ENCODE peak calls at places on chromosome X, in nine cellular contexts. W is GM23338, D is Panc1, U is HepG2, H is HCT116, L is K562, M is GM12878, I is A549, X is HL-60. B is an unnamed sample.

GRCh38 chrX:112058766-112059165 is 23.8 kb downstream of the TRPC5 start:
- DNase-seq in W (no peak), D (no peak), U (no peak), H (no peak), L (no peak), M (no peak), I (no peak), X (no peak), B (no peak)

GRCh38 chrX:116317409-116317808 is 119.0 kb upstream of the SLC6A14 start:
- DNase-seq in W (peak; percentile 1), D (no peak), U (no peak), H (no peak), L (no peak), M (no peak), I (no peak), X (no peak), B (no peak)

GRCh38 chrX:46628406-46629371 is 55.1 kb downstream of the CHST7 start:
- DNase-seq in W (no peak), D (no peak), U (no peak), H (no peak), L (no peak), M (peak; percentile 91), I (no peak), X (peak; percentile 72), B (no peak)

GRCh38 chrX:40174594-40175415 is 77.0 kb upstream of the BCOR start:
- DNase-seq in W (peak; percentile 56), D (no peak), U (peak; percentile 22), H (no peak), L (no peak), M (no peak), I (no peak), X (peak; percentile 36), B (peak; percentile 70)

GRCh38 chrX:102767287-102767686 is 46.7 kb downstream of the GPRASP3 start:
- DNase-seq in W (no peak), D (no peak), U (no peak), H (no peak), L (no peak), M (no peak), I (no peak), X (no peak), B (no peak)

GRCh38 chrX:41377624-41378023 is 43.7 kb downstream of the DDX3X start:
- DNase-seq in W (no peak), D (no peak), U (no peak), H (no peak), L (no peak), M (no peak), I (no peak), X (no peak), B (no peak)

GRCh38 chrX:24259544-24260240 is 54.2 kb downstream of the SUPT20HL2 start:
- DNase-seq in W (peak; percentile 69), D (no peak), U (peak; percentile 56), H (peak; percentile 50), L (peak; percentile 38), M (no peak), I (peak; percentile 43), X (peak; percentile 62), B (peak; percentile 49)

GRCh38 chrX:68462653-68463052 is 29.4 kb upstream of the OPHN1 start:
- DNase-seq in W (peak; percentile 60), D (peak; percentile 27), U (no peak), H (peak; percentile 7), L (no peak), M (no peak), I (no peak), X (peak; percentile 19), B (no peak)

GRCh38 chrX:129695535-129695934 is 40.8 kb upstream of the APLN start:
- DNase-seq in W (no peak), D (no peak), U (no peak), H (no peak), L (no peak), M (no peak), I (no peak), X (no peak), B (no peak)

GRCh38 chrX:45715787-45716186 is 515.1 kb upstream of the DIPK2B start:
- DNase-seq in W (no peak), D (no peak), U (no peak), H (no peak), L (no peak), M (no peak), I (no peak), X (no peak), B (no peak)

GRCh38 chrX:47643926-47644325 is 6.4 kb downstream of the ELK1 start:
- DNase-seq in W (no peak), D (no peak), U (no peak), H (no peak), L (no peak), M (no peak), I (no peak), X (peak; percentile 24), B (no peak)

GRCh38 chrX:79182616-79183015 is 38.1 kb downstream of the GPR174 start:
- DNase-seq in W (no peak), D (no peak), U (no peak), H (no peak), L (no peak), M (peak; percentile 84), I (no peak), X (no peak), B (no peak)

GRCh38 chrX:39017062-39017461 is 215.8 kb downstream of the MID1IP1 start:
- DNase-seq in W (no peak), D (no peak), U (peak; percentile 3), H (no peak), L (no peak), M (no peak), I (no peak), X (no peak), B (no peak)

GRCh38 chrX:65668362-65669310 is 1.2 kb downstream of the MSN start:
- DNase-seq in W (peak; percentile 41), D (no peak), U (no peak), H (peak; percentile 29), L (peak; percentile 75), M (peak; percentile 31), I (peak; percentile 23), X (peak; percentile 82), B (peak; percentile 27)

GRCh38 chrX:51876441-51876840 is 17.0 kb upstream of the MAGED1 start:
- DNase-seq in W (no peak), D (no peak), U (no peak), H (no peak), L (no peak), M (no peak), I (no peak), X (no peak), B (no peak)

GRCh38 chrX:144791298-144791697 is 456.0 kb upstream of the SPANXN1 start:
- DNase-seq in W (no peak), D (no peak), U (no peak), H (no peak), L (no peak), M (no peak), I (no peak), X (no peak), B (no peak)

GRCh38 chrX:19630776-19631707 is 115.7 kb upstream of the MAP3K15 start:
- DNase-seq in W (peak; percentile 19), D (no peak), U (no peak), H (no peak), L (no peak), M (no peak), I (no peak), X (no peak), B (no peak)

DNA sequence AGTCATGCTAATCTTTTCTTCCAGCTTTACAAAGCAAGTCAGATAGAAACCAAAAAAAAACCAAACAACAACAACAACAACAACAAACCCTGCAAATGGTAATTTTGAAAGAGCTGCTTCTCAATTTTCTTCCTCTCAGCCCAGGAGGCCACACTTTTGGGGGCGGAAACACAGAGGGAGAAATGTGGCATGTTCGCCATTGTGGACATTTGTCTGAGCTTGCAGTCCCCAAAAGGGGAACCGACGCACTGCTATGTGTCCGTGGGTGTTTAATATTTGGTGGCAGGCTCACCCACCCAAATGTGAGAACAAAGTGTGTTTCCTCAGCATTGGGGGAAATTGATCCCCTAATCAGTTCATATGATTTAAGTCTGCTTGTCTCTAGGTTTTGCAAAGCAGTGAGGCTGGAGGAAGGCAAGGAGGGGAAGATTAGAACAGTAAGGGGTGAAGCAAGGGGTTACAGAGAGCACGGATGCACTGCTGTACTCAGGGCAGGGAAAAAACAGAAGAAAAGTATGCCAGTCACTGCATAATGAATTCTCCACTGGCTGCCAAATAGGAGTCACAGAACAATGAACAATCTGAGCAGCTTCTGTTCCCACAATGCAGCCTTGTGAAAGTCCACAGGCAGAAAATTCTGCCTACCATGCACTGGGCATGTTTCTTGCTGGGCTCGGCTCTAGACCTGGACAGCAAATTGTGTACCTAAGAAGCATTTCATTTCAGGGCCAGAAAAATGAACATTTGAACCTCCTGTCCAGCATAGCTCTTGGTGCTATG is 74.7 kb upstream of the GPM6B start:
- DNase-seq in W (no peak), D (no peak), U (no peak), H (no peak), L (no peak), M (no peak), I (no peak), X (no peak), B (no peak)
- TF ChIP-seq REST in W (no peak), D (no peak), U (no peak), H (no peak), L (no peak), M (no peak), I (no peak), X (no peak), B (no peak)

DNA sequence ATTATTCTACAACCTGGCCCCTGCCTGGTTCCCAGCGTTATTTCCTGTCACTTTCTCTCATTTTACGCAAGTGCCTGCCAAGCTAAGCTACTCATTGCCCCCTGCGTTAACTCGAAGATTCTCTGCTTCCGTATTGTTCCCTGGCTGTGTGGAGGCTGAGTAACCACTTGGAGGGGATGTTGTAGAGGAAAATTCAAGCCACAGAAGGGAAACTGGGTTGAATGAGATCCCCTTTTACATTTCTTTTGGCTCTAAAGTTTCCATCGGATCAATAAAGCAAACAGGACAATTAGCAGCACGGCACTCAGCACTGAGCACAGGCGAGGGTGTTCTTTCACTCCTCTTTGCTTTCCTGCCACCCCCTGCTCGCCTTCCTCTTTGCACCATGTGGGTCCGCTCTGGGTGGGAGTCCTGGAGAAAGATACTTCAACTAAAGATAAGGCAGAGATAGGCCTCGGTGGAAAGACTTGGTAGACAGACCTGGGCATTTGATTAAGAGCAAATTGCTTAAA is 4.2 kb upstream of the TMSB4X start:
- DNase-seq in W (peak; percentile 70), D (no peak), U (peak; percentile 27), H (no peak), L (peak; percentile 54), M (peak; percentile 55), I (no peak), X (peak; percentile 83), B (no peak)
- TF ChIP-seq REST in W (no peak), D (no peak), U (no peak), H (no peak), L (no peak), M (no peak), I (no peak), X (no peak), B (no peak)

DNA sequence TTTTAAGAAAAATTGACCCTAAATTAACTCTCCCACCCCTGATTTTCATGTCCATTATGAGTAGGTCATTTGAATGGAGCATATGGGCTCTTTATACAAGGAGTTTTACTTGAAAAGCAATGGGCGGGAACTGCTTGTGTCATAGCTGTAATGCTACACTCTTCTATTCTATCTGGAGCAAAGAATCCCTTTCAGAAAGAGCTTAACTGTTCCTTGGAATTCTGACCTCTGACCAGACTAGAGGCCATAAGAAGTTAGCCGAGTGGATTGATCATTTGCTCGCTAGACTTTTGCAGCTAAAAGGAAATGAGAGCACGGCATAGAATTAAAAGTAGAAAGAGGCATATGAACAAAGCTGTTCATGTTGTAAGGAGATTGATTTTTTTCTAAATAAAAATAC is 79.1 kb downstream of the DOCK11 start:
- DNase-seq in W (peak; percentile 10), D (no peak), U (no peak), H (no peak), L (no peak), M (no peak), I (no peak), X (no peak), B (no peak)
- TF ChIP-seq REST in W (no peak), D (no peak), U (no peak), H (no peak), L (no peak), M (no peak), I (no peak), X (no peak), B (no peak)

GRCh38 chrX:283115-283845 is 2.1 kb downstream of the PLCXD1 start:
- DNase-seq in W (peak; percentile 98), D (no peak), U (no peak), H (peak; percentile 60), L (peak; percentile 90), M (peak; percentile 86), I (peak; percentile 95), X (peak; percentile 97), B (peak; percentile 95)
- TF ChIP-seq REST in W (no peak), D (no peak), U (no peak), H (no peak), L (no peak), M (no peak), I (no peak), X (no peak), B (no peak)